ENCODE peak calls at places on chromosome 12, in eight cellular contexts. One of them, this sample, is unnamed. For H3K4me1, the result is how much of the 10 kb centered on the place peaks cover.

GRCh38 chr12:96044017-96044985 is 8.9 kb upstream of the LTA4H start:
- DNase-seq in upper lobe of right lung: no peak
- DNase-seq in PC-3: peak
- DNase-seq in neural progenitor cell: no peak
- DNase-seq in left ventricle myocardium inferior: no peak
- DNase-seq in heart left ventricle: no peak
- DNase-seq in PC-9: no peak
- DNase-seq in right lobe of liver: no peak
- DNase-seq in this sample: no peak

GRCh38 chr12:111586986-111587385 is 12.1 kb downstream of the ATXN2 start:
- DNase-seq in upper lobe of right lung: no peak
- DNase-seq in PC-3: no peak
- DNase-seq in neural progenitor cell: no peak
- DNase-seq in left ventricle myocardium inferior: no peak
- DNase-seq in heart left ventricle: no peak
- DNase-seq in PC-9: no peak
- DNase-seq in right lobe of liver: no peak
- DNase-seq in this sample: no peak

GRCh38 chr12:52402377-52402776 is 3.8 kb downstream of the KRT82 start:
- DNase-seq in upper lobe of right lung: no peak
- DNase-seq in PC-3: no peak
- DNase-seq in neural progenitor cell: no peak
- DNase-seq in left ventricle myocardium inferior: no peak
- DNase-seq in heart left ventricle: no peak
- DNase-seq in PC-9: no peak
- DNase-seq in right lobe of liver: no peak
- DNase-seq in this sample: no peak

GRCh38 chr12:48028541-48029400 is 24.5 kb upstream of the COL2A1 start:
- DNase-seq in upper lobe of right lung: no peak
- DNase-seq in PC-3: no peak
- DNase-seq in neural progenitor cell: no peak
- DNase-seq in left ventricle myocardium inferior: no peak
- DNase-seq in heart left ventricle: no peak
- DNase-seq in PC-9: no peak
- DNase-seq in right lobe of liver: no peak
- DNase-seq in this sample: no peak

GRCh38 chr12:89058393-89058792 is 293.9 kb downstream of the DUSP6 start:
- DNase-seq in upper lobe of right lung: no peak
- DNase-seq in PC-3: no peak
- DNase-seq in neural progenitor cell: no peak
- DNase-seq in left ventricle myocardium inferior: no peak
- DNase-seq in heart left ventricle: no peak
- DNase-seq in PC-9: no peak
- DNase-seq in right lobe of liver: no peak
- DNase-seq in this sample: no peak

GRCh38 chr12:14874882-14875281 is 10.8 kb downstream of the MGP start:
- DNase-seq in upper lobe of right lung: no peak
- DNase-seq in PC-3: peak
- DNase-seq in neural progenitor cell: no peak
- DNase-seq in left ventricle myocardium inferior: no peak
- DNase-seq in heart left ventricle: no peak
- DNase-seq in PC-9: no peak
- DNase-seq in right lobe of liver: no peak
- DNase-seq in this sample: no peak

GRCh38 chr12:18723752-18724151 is 14.1 kb downstream of the PLCZ1 start:
- DNase-seq in upper lobe of right lung: no peak
- DNase-seq in PC-3: peak
- DNase-seq in neural progenitor cell: no peak
- DNase-seq in left ventricle myocardium inferior: no peak
- DNase-seq in heart left ventricle: no peak
- DNase-seq in PC-9: peak
- DNase-seq in right lobe of liver: no peak
- DNase-seq in this sample: no peak

GRCh38 chr12:50132505-50133135 is 20.6 kb downstream of the COX14 start:
- DNase-seq in upper lobe of right lung: no peak
- DNase-seq in PC-3: peak
- DNase-seq in neural progenitor cell: peak
- DNase-seq in left ventricle myocardium inferior: no peak
- DNase-seq in heart left ventricle: no peak
- DNase-seq in PC-9: no peak
- DNase-seq in right lobe of liver: no peak
- DNase-seq in this sample: peak

GRCh38 chr12:106227641-106228319 is 20.0 kb downstream of the CKAP4 start:
- DNase-seq in upper lobe of right lung: peak
- DNase-seq in PC-3: peak
- DNase-seq in neural progenitor cell: no peak
- DNase-seq in left ventricle myocardium inferior: no peak
- DNase-seq in heart left ventricle: no peak
- DNase-seq in PC-9: no peak
- DNase-seq in right lobe of liver: peak
- DNase-seq in this sample: peak

GRCh38 chr12:112005419-112006395 is 7.3 kb downstream of the TMEM116 start:
- DNase-seq in upper lobe of right lung: no peak
- DNase-seq in PC-3: peak
- DNase-seq in neural progenitor cell: peak
- DNase-seq in left ventricle myocardium inferior: no peak
- DNase-seq in heart left ventricle: peak
- DNase-seq in PC-9: peak
- DNase-seq in right lobe of liver: no peak
- DNase-seq in this sample: peak

GRCh38 chr12:86226481-86226880 is 29.7 kb downstream of the MGAT4C start:
- DNase-seq in upper lobe of right lung: no peak
- DNase-seq in PC-3: no peak
- DNase-seq in neural progenitor cell: no peak
- DNase-seq in left ventricle myocardium inferior: no peak
- DNase-seq in heart left ventricle: no peak
- DNase-seq in PC-9: no peak
- DNase-seq in right lobe of liver: no peak
- DNase-seq in this sample: no peak

GRCh38 chr12:15883536-15883935 is 1.3 kb downstream of the STRAP start:
- DNase-seq in upper lobe of right lung: no peak
- DNase-seq in PC-3: peak
- DNase-seq in neural progenitor cell: no peak
- DNase-seq in left ventricle myocardium inferior: no peak
- DNase-seq in heart left ventricle: no peak
- DNase-seq in PC-9: no peak
- DNase-seq in right lobe of liver: no peak
- DNase-seq in this sample: no peak

GRCh38 chr12:118611295-118611694 is 234.9 kb downstream of the SUDS3 start:
- DNase-seq in upper lobe of right lung: no peak
- DNase-seq in PC-3: peak
- DNase-seq in neural progenitor cell: peak
- DNase-seq in left ventricle myocardium inferior: no peak
- DNase-seq in heart left ventricle: no peak
- DNase-seq in PC-9: no peak
- DNase-seq in right lobe of liver: no peak
- DNase-seq in this sample: no peak

GRCh38 chr12:118603610-118604361 is 227.4 kb downstream of the SUDS3 start:
- DNase-seq in upper lobe of right lung: no peak
- DNase-seq in PC-3: no peak
- DNase-seq in neural progenitor cell: no peak
- DNase-seq in left ventricle myocardium inferior: no peak
- DNase-seq in heart left ventricle: no peak
- DNase-seq in PC-9: no peak
- DNase-seq in right lobe of liver: no peak
- DNase-seq in this sample: no peak

GRCh38 chr12:118607831-118608230 is 231.5 kb downstream of the SUDS3 start:
- DNase-seq in upper lobe of right lung: no peak
- DNase-seq in PC-3: no peak
- DNase-seq in neural progenitor cell: no peak
- DNase-seq in left ventricle myocardium inferior: no peak
- DNase-seq in heart left ventricle: no peak
- DNase-seq in PC-9: no peak
- DNase-seq in right lobe of liver: no peak
- DNase-seq in this sample: no peak

GRCh38 chr12:118608770-118609344 is 232.5 kb downstream of the SUDS3 start:
- DNase-seq in upper lobe of right lung: no peak
- DNase-seq in PC-3: no peak
- DNase-seq in neural progenitor cell: no peak
- DNase-seq in left ventricle myocardium inferior: no peak
- DNase-seq in heart left ventricle: no peak
- DNase-seq in PC-9: no peak
- DNase-seq in right lobe of liver: no peak
- DNase-seq in this sample: no peak

GRCh38 chr12:118606690-118607089 is 230.3 kb downstream of the SUDS3 start:
- DNase-seq in upper lobe of right lung: no peak
- DNase-seq in PC-3: no peak
- DNase-seq in neural progenitor cell: no peak
- DNase-seq in left ventricle myocardium inferior: no peak
- DNase-seq in heart left ventricle: no peak
- DNase-seq in PC-9: no peak
- DNase-seq in right lobe of liver: no peak
- DNase-seq in this sample: no peak
- H3K4me1 ChIP-seq in upper lobe of right lung: under half
- H3K4me1 ChIP-seq in PC-3: under half
- H3K4me1 ChIP-seq in neural progenitor cell: under half
- H3K4me1 ChIP-seq in left ventricle myocardium inferior: under half
- H3K4me1 ChIP-seq in heart left ventricle: under half
- H3K4me1 ChIP-seq in PC-9: under half
- H3K4me1 ChIP-seq in right lobe of liver: under half
- H3K4me1 ChIP-seq in this sample: under half

GRCh38 chr12:12786371-12786715 is 884 bp downstream of the APOLD1 start:
- DNase-seq in upper lobe of right lung: no peak
- DNase-seq in PC-3: no peak
- DNase-seq in neural progenitor cell: no peak
- DNase-seq in left ventricle myocardium inferior: no peak
- DNase-seq in heart left ventricle: no peak
- DNase-seq in PC-9: no peak
- DNase-seq in right lobe of liver: no peak
- DNase-seq in this sample: no peak

GRCh38 chr12:12784911-12785814 is at the start of gene APOLD1:
- DNase-seq in upper lobe of right lung: no peak
- DNase-seq in PC-3: no peak
- DNase-seq in neural progenitor cell: peak
- DNase-seq in left ventricle myocardium inferior: peak
- DNase-seq in heart left ventricle: peak
- DNase-seq in PC-9: no peak
- DNase-seq in right lobe of liver: no peak
- DNase-seq in this sample: no peak

GRCh38 chr12:12788675-12789368 is 3.4 kb downstream of the APOLD1 start:
- DNase-seq in upper lobe of right lung: no peak
- DNase-seq in PC-3: peak
- DNase-seq in neural progenitor cell: peak
- DNase-seq in left ventricle myocardium inferior: no peak
- DNase-seq in heart left ventricle: peak
- DNase-seq in PC-9: peak
- DNase-seq in right lobe of liver: peak
- DNase-seq in this sample: no peak

GRCh38 chr12:12788131-12788530 is 2.7 kb downstream of the APOLD1 start:
- DNase-seq in upper lobe of right lung: no peak
- DNase-seq in PC-3: no peak
- DNase-seq in neural progenitor cell: no peak
- DNase-seq in left ventricle myocardium inferior: no peak
- DNase-seq in heart left ventricle: no peak
- DNase-seq in PC-9: no peak
- DNase-seq in right lobe of liver: no peak
- DNase-seq in this sample: no peak

GRCh38 chr12:12786716-12787601 is 1.5 kb downstream of the APOLD1 start:
- DNase-seq in upper lobe of right lung: peak
- DNase-seq in PC-3: peak
- DNase-seq in neural progenitor cell: peak
- DNase-seq in left ventricle myocardium inferior: peak
- DNase-seq in heart left ventricle: peak
- DNase-seq in PC-9: peak
- DNase-seq in right lobe of liver: peak
- DNase-seq in this sample: peak
- TF ChIP-seq CTCF in upper lobe of right lung: peak
- TF ChIP-seq CTCF in PC-3: no peak
- TF ChIP-seq CTCF in neural progenitor cell: no peak
- TF ChIP-seq CTCF in left ventricle myocardium inferior: peak
- TF ChIP-seq CTCF in heart left ventricle: no peak
- TF ChIP-seq CTCF in PC-9: no peak
- TF ChIP-seq CTCF in right lobe of liver: peak
- TF ChIP-seq CTCF in this sample: no peak

DNA sequence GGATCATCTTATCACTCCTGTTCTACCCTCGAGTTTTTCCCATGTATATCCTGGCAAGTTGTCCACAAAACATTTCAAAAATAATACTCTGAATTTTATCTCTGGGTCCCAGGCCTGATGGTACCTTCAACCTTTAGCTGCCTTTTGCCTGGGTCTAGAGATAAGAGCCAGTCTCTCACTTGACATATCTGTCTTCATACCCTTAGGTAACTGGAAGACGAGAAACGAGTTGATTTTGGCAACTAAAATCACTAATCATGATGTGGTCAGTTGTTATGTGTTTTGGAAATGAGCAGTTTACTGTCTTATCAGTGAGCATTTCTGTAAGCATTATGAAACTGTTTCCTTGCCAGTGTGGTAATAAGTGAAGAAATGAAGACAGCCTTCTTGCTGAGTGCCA is 6.3 kb downstream of the RNF10 start:
- DNase-seq in upper lobe of right lung: no peak
- DNase-seq in PC-3: no peak
- DNase-seq in neural progenitor cell: no peak
- DNase-seq in left ventricle myocardium inferior: no peak
- DNase-seq in heart left ventricle: no peak
- DNase-seq in PC-9: no peak
- DNase-seq in right lobe of liver: no peak
- DNase-seq in this sample: no peak
- H3K4me1 ChIP-seq in upper lobe of right lung: half or more
- H3K4me1 ChIP-seq in PC-3: half or more
- H3K4me1 ChIP-seq in neural progenitor cell: under half
- H3K4me1 ChIP-seq in left ventricle myocardium inferior: half or more
- H3K4me1 ChIP-seq in heart left ventricle: half or more
- H3K4me1 ChIP-seq in PC-9: under half
- H3K4me1 ChIP-seq in right lobe of liver: half or more
- H3K4me1 ChIP-seq in this sample: half or more

GRCh38 chr12:91382081-91382543 is 199.5 kb upstream of the DCN start:
- DNase-seq in upper lobe of right lung: peak
- DNase-seq in PC-3: peak
- DNase-seq in neural progenitor cell: peak
- DNase-seq in left ventricle myocardium inferior: peak
- DNase-seq in heart left ventricle: peak
- DNase-seq in PC-9: peak
- DNase-seq in right lobe of liver: peak
- DNase-seq in this sample: peak
- TF ChIP-seq CTCF in upper lobe of right lung: peak
- TF ChIP-seq CTCF in PC-3: peak
- TF ChIP-seq CTCF in neural progenitor cell: peak
- TF ChIP-seq CTCF in left ventricle myocardium inferior: peak
- TF ChIP-seq CTCF in heart left ventricle: peak
- TF ChIP-seq CTCF in PC-9: peak
- TF ChIP-seq CTCF in right lobe of liver: peak
- TF ChIP-seq CTCF in this sample: peak

DNA sequence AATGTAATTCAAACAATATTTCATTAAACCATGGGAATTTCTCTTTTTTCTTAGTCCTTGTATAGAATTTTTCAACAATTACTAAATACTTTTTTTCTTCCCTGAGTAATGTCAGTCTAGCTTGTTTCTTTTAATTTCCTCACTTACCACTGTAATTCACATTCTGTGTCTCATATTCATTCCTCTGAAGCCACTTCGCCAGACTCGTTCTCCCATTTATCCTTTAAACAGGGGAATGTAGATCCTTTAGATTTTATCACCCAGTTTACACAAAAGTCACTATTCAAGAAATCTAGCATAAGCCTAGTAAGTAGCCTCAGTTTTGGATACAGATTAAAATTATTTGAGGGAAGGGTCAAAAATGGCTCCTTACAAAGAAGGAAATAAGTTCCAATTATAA is 6.8 kb downstream of the USP15 start:
- DNase-seq in upper lobe of right lung: no peak
- DNase-seq in PC-3: no peak
- DNase-seq in neural progenitor cell: no peak
- DNase-seq in left ventricle myocardium inferior: no peak
- DNase-seq in heart left ventricle: no peak
- DNase-seq in PC-9: no peak
- DNase-seq in right lobe of liver: no peak
- DNase-seq in this sample: no peak
- H3K4me1 ChIP-seq in upper lobe of right lung: half or more
- H3K4me1 ChIP-seq in PC-3: under half
- H3K4me1 ChIP-seq in neural progenitor cell: under half
- H3K4me1 ChIP-seq in left ventricle myocardium inferior: half or more
- H3K4me1 ChIP-seq in heart left ventricle: half or more
- H3K4me1 ChIP-seq in PC-9: under half
- H3K4me1 ChIP-seq in right lobe of liver: half or more
- H3K4me1 ChIP-seq in this sample: under half

This sample was measured in mucosa of descending colon.